ENCODE peak calls at places on chromosomes 6 and 20, in eight cellular contexts. A is cardiac muscle cell, B is ascending aorta, M is brain microvascular endothelial cell, Y is heart right ventricle, O is upper lobe of right lung, V is MM.1S, K is endodermal cell. F is an unnamed sample.

GRCh38 chr20:8720089-8720488 is 348.8 kb upstream of the PLCB4 start:
- DNase-seq in A (peak; percentile 49), Y (no peak), V (no peak), O (no peak), M (no peak), B (no peak), K (no peak), F (no peak)

GRCh38 chr20:24777746-24778145 is 171.3 kb upstream of the CST7 start:
- DNase-seq in B (no peak), Y (no peak), O (no peak), V (no peak), A (no peak), K (peak; percentile 31), M (no peak), F (no peak)

GRCh38 chr6:170152989-170153388 is 137.9 kb downstream of the DLL1 start:
- DNase-seq in A (peak; percentile 49), B (no peak), V (no peak), M (no peak), O (peak; percentile 81), K (peak; percentile 88), Y (no peak), F (no peak)

GRCh38 chr6:25882066-25882496 is 8.0 kb upstream of the SLC17A3 start:
- DNase-seq in O (peak; percentile 78), K (peak; percentile 89), M (no peak), Y (peak; percentile 8), A (peak; percentile 19), V (peak; percentile 54), B (no peak), F (no peak)

GRCh38 chr6:82144852-82145332 is 102.7 kb downstream of the IBTK start:
- DNase-seq in K (peak; percentile 62), Y (peak; percentile 83), A (peak; percentile 79), M (peak; percentile 97), B (peak; percentile 29), V (no peak), O (no peak), F (peak; percentile 33)

GRCh38 chr6:155530219-155530834 is 74.7 kb upstream of the NOX3 start:
- DNase-seq in V (peak; percentile 12), B (no peak), M (peak; percentile 65), Y (no peak), K (no peak), A (peak; percentile 68), O (no peak), F (no peak)

GRCh38 chr6:92564393-92564792 is 855.0 kb downstream of the EPHA7 start:
- DNase-seq in V (no peak), Y (peak; percentile 14), O (no peak), A (no peak), B (no peak), K (no peak), M (no peak), F (no peak)

GRCh38 chr6:22632561-22632960 is 63.2 kb downstream of the HDGFL1 start:
- DNase-seq in V (no peak), A (no peak), O (no peak), Y (no peak), B (no peak), M (no peak), K (no peak), F (no peak)

GRCh38 chr6:125868996-125869395 is 78.2 kb downstream of the NCOA7 start:
- DNase-seq in A (peak; percentile 27), Y (peak; percentile 52), O (no peak), M (no peak), V (no peak), K (no peak), B (no peak), F (no peak)

GRCh38 chr20:45014671-45015415 is 48.5 kb downstream of the STK4 start:
- DNase-seq in O (no peak), K (no peak), B (no peak), V (no peak), A (peak; percentile 87), M (peak; percentile 59), Y (no peak), F (no peak)

GRCh38 chr6:13418838-13419237 is 68.6 kb downstream of the GFOD1 start:
- DNase-seq in O (no peak), A (no peak), V (no peak), B (no peak), Y (no peak), K (no peak), M (no peak), F (no peak)

GRCh38 chr6:47478233-47479155 is 905 bp downstream of the CD2AP start:
- DNase-seq in B (no peak), M (no peak), V (peak; percentile 36), Y (no peak), A (peak; percentile 35), K (peak; percentile 63), O (no peak), F (no peak)

GRCh38 chr6:43246301-43247114 is 3.2 kb downstream of the TTBK1 start:
- DNase-seq in B (no peak), A (peak; percentile 19), V (peak; percentile 65), K (peak; percentile 96), O (peak; percentile 90), M (no peak), Y (peak; percentile 67), F (no peak)

GRCh38 chr6:152648090-152648489 is 10.9 kb upstream of the SYNE1 start:
- DNase-seq in B (no peak), K (no peak), O (no peak), A (peak; percentile 57), Y (no peak), V (no peak), M (no peak), F (no peak)

GRCh38 chr6:5497896-5498578 is 236.7 kb downstream of the FARS2 start:
- DNase-seq in V (no peak), M (peak; percentile 91), K (no peak), O (no peak), A (peak; percentile 43), Y (no peak), B (no peak), F (no peak)

GRCh38 chr20:39706089-39706721 is 744.1 kb downstream of the DHX35 start:
- DNase-seq in V (no peak), M (no peak), K (no peak), O (no peak), B (no peak), A (no peak), Y (peak; percentile 67), F (no peak)

GRCh38 chr6:73299171-73300073 is 36.4 kb upstream of the KHDC1 start:
- DNase-seq in B (no peak), Y (no peak), M (no peak), V (no peak), A (peak; percentile 30), O (no peak), K (no peak), F (no peak)

GRCh38 chr20:53750827-53751393 is 157.3 kb upstream of the ZNF217 start:
- DNase-seq in A (peak; percentile 77), M (peak; percentile 58), O (no peak), K (no peak), B (no peak), V (no peak), Y (no peak), F (peak; percentile 65)

DNA sequence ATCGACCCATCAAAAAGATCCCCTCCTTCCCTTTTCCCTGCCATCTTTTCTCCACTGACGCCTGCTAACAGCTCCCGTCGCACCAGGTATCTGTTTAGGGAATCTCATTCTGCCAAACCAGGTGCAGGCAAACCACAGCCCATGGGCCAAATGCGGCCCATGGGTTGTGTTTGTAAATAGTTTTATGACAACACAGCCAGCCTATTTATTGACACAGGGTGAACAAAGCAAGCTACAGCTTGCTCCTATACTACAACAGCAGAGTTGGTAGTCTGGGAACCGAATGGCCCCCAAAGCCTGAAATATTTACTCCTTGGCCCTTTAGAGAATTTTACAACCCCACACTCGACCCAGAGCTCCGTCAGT is 16.4 kb downstream of the NFATC2 start:
- DNase-seq in K (no peak), Y (no peak), O (no peak), V (no peak), B (no peak), A (no peak), M (no peak), F (no peak)
- H3K27ac ChIP-seq in K (no peak overlapping the region), Y (no peak overlapping the region), O (peak overlapping the region; percentile 24), V (no peak overlapping the region), B (no peak overlapping the region), A (peak overlapping the region; percentile 62), M (no peak overlapping the region), F (no peak overlapping the region)

DNA sequence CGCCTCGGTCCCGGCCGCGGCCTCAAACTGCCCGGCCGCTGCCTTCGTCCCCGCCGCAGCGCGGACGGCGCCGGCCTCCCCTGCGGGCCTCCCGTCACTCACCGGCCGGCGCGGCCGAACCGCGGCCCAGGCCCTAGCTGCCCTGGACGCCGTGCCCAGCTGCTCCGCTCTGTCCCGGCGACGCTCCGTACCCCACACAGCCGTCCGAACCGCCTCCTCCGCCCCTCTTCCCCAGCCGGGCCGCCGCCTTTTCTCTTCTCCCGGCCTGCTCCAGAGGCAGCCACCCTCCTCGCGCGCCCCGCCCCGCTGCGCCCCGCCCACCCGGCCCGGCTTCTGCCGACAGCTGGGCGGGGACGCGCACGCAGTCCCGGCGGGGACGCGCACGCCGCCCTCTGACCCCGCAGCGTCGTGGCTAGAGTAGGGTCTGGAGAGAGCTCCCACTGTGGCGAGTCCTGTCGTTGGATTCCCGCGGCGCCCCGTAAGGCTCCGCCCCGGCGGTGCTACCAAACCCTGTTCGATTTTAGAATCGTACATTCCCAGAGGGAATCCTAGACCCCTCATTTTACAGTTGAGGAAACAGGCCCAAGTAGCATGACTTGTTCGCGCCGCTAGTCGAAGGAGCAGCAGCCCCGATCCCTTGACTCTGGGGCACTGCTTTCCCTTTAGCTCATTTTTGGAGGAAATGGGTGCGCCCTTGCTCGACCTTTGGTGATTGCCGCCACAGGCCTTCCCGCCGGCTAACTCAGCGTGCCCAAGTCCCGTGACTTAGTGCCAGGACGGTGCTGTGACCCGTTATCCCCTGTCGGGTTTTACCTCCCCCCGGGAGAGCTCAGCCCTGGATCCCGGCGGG is at the start of gene FBXO30:
- DNase-seq in K (peak; percentile 97), B (peak; percentile 53), Y (peak; percentile 89), M (peak; percentile 72), O (peak; percentile 94), A (peak; percentile 94), V (peak; percentile 76), F (peak; percentile 61)
- TF ChIP-seq CTCF in K (peak; percentile 37), B (peak; percentile 42), Y (no peak), M (peak; percentile 40), O (no peak), A (peak; percentile 9), V (peak; percentile 4), F (peak; percentile 27)

GRCh38 chr20:60999256-60999655 is 252.8 kb upstream of the CDH4 start:
- DNase-seq in O (no peak), Y (no peak), A (no peak), V (no peak), K (no peak), B (no peak), M (no peak), F (no peak)
- H3K27me3 ChIP-seq in O (no peaks in the 10 kb centered on the region), Y (no peaks in the 10 kb centered on the region), A (peaks cover 30% of the 10 kb centered on the region), V (peaks cover 7% of the 10 kb centered on the region), K (peaks cover 4% of the 10 kb centered on the region), B (no peaks in the 10 kb centered on the region), M (no peaks in the 10 kb centered on the region), F (peaks cover 2% of the 10 kb centered on the region)

GRCh38 chr20:49765413-49765736 is 47.3 kb upstream of the SLC9A8 start:
- DNase-seq in Y (no peak), O (no peak), B (no peak), M (no peak), K (no peak), V (no peak), A (no peak), F (no peak)
- H3K27ac ChIP-seq in Y (peak overlapping the region; percentile 1), O (peak overlapping the region; percentile 26), B (no peak overlapping the region), M (no peak overlapping the region), K (no peak overlapping the region), V (no peak overlapping the region), A (no peak overlapping the region), F (no peak overlapping the region)